ENCODE peak calls at places on chromosomes 4 and X, in four cellular contexts. One of them, this sample, is unnamed.

GRCh38 chrX:41329101-41329500 is 4.9 kb upstream of the DDX3X start:
- DNase-seq in cardiac muscle cell: no peak
- DNase-seq in PC-9: no peak
- DNase-seq in fibroblast of lung: no peak
- DNase-seq in this sample: no peak

GRCh38 chr4:183435803-183436202 is 8.6 kb upstream of the CDKN2AIP start:
- DNase-seq in cardiac muscle cell: no peak
- DNase-seq in PC-9: no peak
- DNase-seq in fibroblast of lung: no peak
- DNase-seq in this sample: no peak

GRCh38 chr4:156295676-156296075 is 342.0 kb upstream of the CTSO start:
- DNase-seq in cardiac muscle cell: no peak
- DNase-seq in PC-9: no peak
- DNase-seq in fibroblast of lung: peak
- DNase-seq in this sample: no peak

GRCh38 chrX:114675365-114675764 is 91.5 kb downstream of the HTR2C start:
- DNase-seq in cardiac muscle cell: no peak
- DNase-seq in PC-9: peak
- DNase-seq in fibroblast of lung: peak
- DNase-seq in this sample: no peak

GRCh38 chr4:16123356-16124084 is 39.7 kb upstream of the PROM1 start:
- DNase-seq in cardiac muscle cell: no peak
- DNase-seq in PC-9: no peak
- DNase-seq in fibroblast of lung: no peak
- DNase-seq in this sample: peak

GRCh38 chrX:123083924-123084323 is 100.2 kb upstream of the GRIA3 start:
- DNase-seq in cardiac muscle cell: no peak
- DNase-seq in PC-9: no peak
- DNase-seq in fibroblast of lung: no peak
- DNase-seq in this sample: no peak

GRCh38 chr4:76947369-76947768 is 2.2 kb upstream of the SEPTIN11 start:
- DNase-seq in cardiac muscle cell: no peak
- DNase-seq in PC-9: no peak
- DNase-seq in fibroblast of lung: no peak
- DNase-seq in this sample: no peak

GRCh38 chr4:71231073-71231752 is 107.6 kb upstream of the SLC4A4 start:
- DNase-seq in cardiac muscle cell: peak
- DNase-seq in PC-9: no peak
- DNase-seq in fibroblast of lung: peak
- DNase-seq in this sample: peak

GRCh38 chrX:33205321-33205720 is 6.0 kb downstream of the DMD start:
- DNase-seq in cardiac muscle cell: no peak
- DNase-seq in PC-9: no peak
- DNase-seq in fibroblast of lung: no peak
- DNase-seq in this sample: no peak

GRCh38 chrX:21153503-21153902 is 220.7 kb upstream of the CNKSR2 start:
- DNase-seq in cardiac muscle cell: peak
- DNase-seq in PC-9: no peak
- DNase-seq in fibroblast of lung: peak
- DNase-seq in this sample: no peak

GRCh38 chr4:88378691-88379559 is at the start of gene HERC6:
- DNase-seq in cardiac muscle cell: peak
- DNase-seq in PC-9: peak
- DNase-seq in fibroblast of lung: peak
- DNase-seq in this sample: peak

GRCh38 chr4:39526810-39527295 is 386 bp downstream of the UGDH start:
- DNase-seq in cardiac muscle cell: no peak
- DNase-seq in PC-9: no peak
- DNase-seq in fibroblast of lung: no peak
- DNase-seq in this sample: no peak

GRCh38 chr4:86497980-86498379 is 96.1 kb upstream of the PTPN13 start:
- DNase-seq in cardiac muscle cell: no peak
- DNase-seq in PC-9: no peak
- DNase-seq in fibroblast of lung: no peak
- DNase-seq in this sample: no peak

GRCh38 chr4:184599492-184600135 is 49.6 kb downstream of the CASP3 start:
- DNase-seq in cardiac muscle cell: no peak
- DNase-seq in PC-9: no peak
- DNase-seq in fibroblast of lung: peak
- DNase-seq in this sample: no peak

GRCh38 chrX:137547291-137547690 is 18.6 kb upstream of the ZIC3 start:
- DNase-seq in cardiac muscle cell: peak
- DNase-seq in PC-9: no peak
- DNase-seq in fibroblast of lung: no peak
- DNase-seq in this sample: no peak

GRCh38 chrX:111483876-111484275 is 27.6 kb upstream of the SERTM2 start:
- DNase-seq in cardiac muscle cell: no peak
- DNase-seq in PC-9: no peak
- DNase-seq in fibroblast of lung: no peak
- DNase-seq in this sample: no peak

GRCh38 chr4:153112071-153112460 is 92.2 kb upstream of the TRIM2 start:
- DNase-seq in cardiac muscle cell: no peak
- DNase-seq in PC-9: no peak
- DNase-seq in fibroblast of lung: no peak
- DNase-seq in this sample: no peak

GRCh38 chrX:155179343-155179997 is 36.8 kb upstream of the VBP1 start:
- DNase-seq in cardiac muscle cell: no peak
- DNase-seq in PC-9: no peak
- DNase-seq in fibroblast of lung: no peak
- DNase-seq in this sample: no peak

GRCh38 chr4:86934772-86935498 is at the start of gene AFF1:
- DNase-seq in cardiac muscle cell: peak
- DNase-seq in PC-9: peak
- DNase-seq in fibroblast of lung: peak
- DNase-seq in this sample: peak

GRCh38 chrX:103399744-103400143 is 23.4 kb downstream of the BEX3 start:
- DNase-seq in cardiac muscle cell: no peak
- DNase-seq in PC-9: peak
- DNase-seq in fibroblast of lung: peak
- DNase-seq in this sample: no peak

GRCh38 chr4:6189511-6189910 is 10.8 kb downstream of the JAKMIP1 start:
- DNase-seq in cardiac muscle cell: no peak
- DNase-seq in PC-9: no peak
- DNase-seq in fibroblast of lung: no peak
- DNase-seq in this sample: no peak

GRCh38 chr4:41594439-41594838 is 56.5 kb downstream of the LIMCH1 start:
- DNase-seq in cardiac muscle cell: no peak
- DNase-seq in PC-9: no peak
- DNase-seq in fibroblast of lung: no peak
- DNase-seq in this sample: no peak

GRCh38 chrX:151825927-151826471 is 86.7 kb upstream of the MAGEA4 start:
- DNase-seq in cardiac muscle cell: no peak
- DNase-seq in PC-9: peak
- DNase-seq in fibroblast of lung: peak
- DNase-seq in this sample: no peak

GRCh38 chr4:168480991-168481588 is 798 bp upstream of the DDX60L start:
- DNase-seq in cardiac muscle cell: no peak
- DNase-seq in PC-9: peak
- DNase-seq in fibroblast of lung: peak
- DNase-seq in this sample: peak

GRCh38 chrX:72430405-72430968 is 124.8 kb upstream of the CITED1 start:
- DNase-seq in cardiac muscle cell: no peak
- DNase-seq in PC-9: no peak
- DNase-seq in fibroblast of lung: no peak
- DNase-seq in this sample: no peak

GRCh38 chrX:18010251-18010650 is 149.2 kb upstream of the RAI2 start:
- DNase-seq in cardiac muscle cell: no peak
- DNase-seq in PC-9: no peak
- DNase-seq in fibroblast of lung: no peak
- DNase-seq in this sample: no peak

GRCh38 chrX:23376581-23376980 is 41.9 kb downstream of the PTCHD1 start:
- DNase-seq in cardiac muscle cell: no peak
- DNase-seq in PC-9: no peak
- DNase-seq in fibroblast of lung: no peak
- DNase-seq in this sample: no peak

GRCh38 chrX:48676893-48677270 is 6.7 kb upstream of the WAS start:
- DNase-seq in cardiac muscle cell: no peak
- DNase-seq in PC-9: no peak
- DNase-seq in fibroblast of lung: no peak
- DNase-seq in this sample: no peak

GRCh38 chrX:74461384-74461783 is 40.1 kb downstream of the SLC16A2 start:
- DNase-seq in cardiac muscle cell: no peak
- DNase-seq in PC-9: no peak
- DNase-seq in fibroblast of lung: no peak
- DNase-seq in this sample: no peak

GRCh38 chr4:2048831-2049230 is 10.3 kb upstream of the NAT8L start:
- DNase-seq in cardiac muscle cell: no peak
- DNase-seq in PC-9: peak
- DNase-seq in fibroblast of lung: no peak
- DNase-seq in this sample: no peak

GRCh38 chr4:98473046-98473445 is 185.4 kb downstream of the TSPAN5 start:
- DNase-seq in cardiac muscle cell: no peak
- DNase-seq in PC-9: no peak
- DNase-seq in fibroblast of lung: peak
- DNase-seq in this sample: no peak

GRCh38 chr4:8346838-8347605 is 77.5 kb downstream of the HTRA3 start:
- DNase-seq in cardiac muscle cell: no peak
- DNase-seq in PC-9: no peak
- DNase-seq in fibroblast of lung: no peak
- DNase-seq in this sample: no peak

GRCh38 chr4:2598661-2599654 is 62.5 kb downstream of the FAM193A start:
- DNase-seq in cardiac muscle cell: no peak
- DNase-seq in PC-9: no peak
- DNase-seq in fibroblast of lung: peak
- DNase-seq in this sample: no peak

GRCh38 chr4:159051245-159052071 is 51.4 kb upstream of the RAPGEF2 start:
- DNase-seq in cardiac muscle cell: no peak
- DNase-seq in PC-9: no peak
- DNase-seq in fibroblast of lung: no peak
- DNase-seq in this sample: no peak

GRCh38 chr4:168092176-168092712 is at the start of gene ANXA10:
- DNase-seq in cardiac muscle cell: no peak
- DNase-seq in PC-9: no peak
- DNase-seq in fibroblast of lung: no peak
- DNase-seq in this sample: no peak

GRCh38 chr4:7195138-7195510 is 2.8 kb downstream of the SORCS2 start:
- DNase-seq in cardiac muscle cell: no peak
- DNase-seq in PC-9: no peak
- DNase-seq in fibroblast of lung: no peak
- DNase-seq in this sample: no peak
- TF ChIP-seq CTCF in cardiac muscle cell: no peak
- TF ChIP-seq CTCF in PC-9: no peak
- TF ChIP-seq CTCF in fibroblast of lung: no peak
- TF ChIP-seq CTCF in this sample: no peak

DNA sequence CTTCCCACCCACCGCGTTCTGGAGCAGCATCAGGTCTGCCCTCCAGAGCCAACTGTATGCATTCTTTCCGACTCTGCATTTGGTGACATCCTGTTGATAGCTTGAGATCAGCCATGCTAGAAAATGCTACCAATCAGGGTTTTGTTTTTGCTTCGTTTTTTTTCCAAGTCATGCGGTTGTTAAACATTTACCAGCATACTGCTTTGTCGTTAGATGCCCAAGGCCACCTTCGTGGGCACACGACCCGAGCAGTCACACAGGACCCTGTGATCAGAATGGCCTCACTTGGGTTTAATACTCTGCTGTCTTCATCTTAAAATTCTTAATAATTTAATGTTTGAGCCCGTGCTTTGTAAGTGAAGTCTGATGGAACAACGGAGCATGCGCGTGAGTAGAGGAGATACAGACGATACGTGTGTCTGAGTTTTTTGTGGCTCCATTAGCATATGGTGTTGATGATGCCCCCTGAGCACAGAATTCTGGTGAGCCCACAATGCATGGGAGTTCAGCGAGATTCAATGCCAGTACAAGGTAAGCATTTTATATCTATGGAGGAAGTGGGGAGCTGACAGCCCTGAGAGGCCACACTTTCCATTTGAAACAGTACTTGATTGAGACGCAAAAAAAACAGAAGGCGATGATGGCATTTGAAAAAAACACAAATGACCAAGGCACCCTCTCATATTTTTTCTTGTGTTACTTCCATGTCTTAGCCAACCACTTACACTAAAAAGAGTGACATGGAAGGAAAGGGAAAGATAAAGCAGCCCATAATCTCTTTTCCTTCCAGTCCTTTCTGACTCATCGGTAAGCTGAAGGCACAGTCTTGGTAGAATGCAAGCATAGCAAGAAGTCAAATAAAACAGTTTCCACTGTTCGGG is 323.6 kb downstream of the BCOR start:
- DNase-seq in cardiac muscle cell: peak
- DNase-seq in PC-9: no peak
- DNase-seq in fibroblast of lung: peak
- DNase-seq in this sample: no peak
- TF ChIP-seq CTCF in cardiac muscle cell: no peak
- TF ChIP-seq CTCF in PC-9: no peak
- TF ChIP-seq CTCF in fibroblast of lung: no peak
- TF ChIP-seq CTCF in this sample: no peak

DNA sequence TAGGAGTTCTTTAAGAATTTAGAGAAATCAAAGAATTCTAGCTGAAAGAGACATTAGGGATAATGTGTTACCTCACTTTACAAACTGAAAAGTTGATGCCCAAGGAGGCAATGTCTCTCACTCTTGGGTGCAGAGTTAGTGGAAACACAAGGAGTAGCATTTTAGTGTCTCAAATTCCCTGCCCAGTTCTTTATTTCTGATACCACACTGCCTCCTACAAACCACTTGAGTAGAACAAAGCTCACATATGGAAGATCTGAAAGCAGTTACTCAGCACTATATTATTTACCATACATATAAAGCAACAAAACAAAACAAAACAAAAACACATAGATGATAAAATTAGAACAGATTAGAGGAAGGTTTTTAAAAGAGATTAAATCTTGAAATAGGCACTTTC is 124.2 kb downstream of the REELD1 start:
- DNase-seq in cardiac muscle cell: no peak
- DNase-seq in PC-9: no peak
- DNase-seq in fibroblast of lung: peak
- DNase-seq in this sample: no peak
- TF ChIP-seq CTCF in cardiac muscle cell: no peak
- TF ChIP-seq CTCF in PC-9: no peak
- TF ChIP-seq CTCF in fibroblast of lung: no peak
- TF ChIP-seq CTCF in this sample: no peak

GRCh38 chr4:10891866-10892265 is 207.3 kb upstream of the CLNK start:
- DNase-seq in cardiac muscle cell: no peak
- DNase-seq in PC-9: no peak
- DNase-seq in fibroblast of lung: no peak
- DNase-seq in this sample: no peak

GRCh38 chr4:10893417-10893816 is 208.8 kb upstream of the CLNK start:
- DNase-seq in cardiac muscle cell: peak
- DNase-seq in PC-9: no peak
- DNase-seq in fibroblast of lung: no peak
- DNase-seq in this sample: peak

GRCh38 chr4:10887600-10887999 is 203.0 kb upstream of the CLNK start:
- DNase-seq in cardiac muscle cell: no peak
- DNase-seq in PC-9: no peak
- DNase-seq in fibroblast of lung: no peak
- DNase-seq in this sample: no peak

DNA sequence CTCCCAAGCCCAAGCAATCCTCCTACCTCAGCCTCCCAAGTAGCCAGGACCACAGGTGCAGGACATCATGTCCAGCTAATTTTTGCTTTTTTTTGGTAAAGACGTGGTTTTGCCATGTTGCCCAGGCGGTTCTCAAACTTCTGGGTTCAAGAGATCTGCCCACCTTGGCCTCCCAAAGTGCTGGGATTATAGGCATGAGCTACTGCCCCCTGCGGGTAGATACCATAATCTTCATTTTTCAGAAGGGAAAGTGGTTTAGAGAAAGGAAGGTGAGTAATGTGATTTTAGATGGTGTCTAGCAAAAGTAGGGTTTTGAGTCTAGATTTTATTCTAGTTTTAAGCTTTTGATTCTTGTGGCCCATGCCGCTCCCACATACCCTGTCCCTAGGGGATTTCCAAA is 205.3 kb upstream of the CLNK start:
- DNase-seq in cardiac muscle cell: no peak
- DNase-seq in PC-9: no peak
- DNase-seq in fibroblast of lung: no peak
- DNase-seq in this sample: no peak
- TF ChIP-seq CTCF in cardiac muscle cell: no peak
- TF ChIP-seq CTCF in PC-9: no peak
- TF ChIP-seq CTCF in fibroblast of lung: no peak
- TF ChIP-seq CTCF in this sample: no peak

This sample was measured in Calu3.